ENCODE peak calls at places on chromosomes 4 and X, in four cellular contexts. Z, K, J and S are unnamed samples.

GRCh38 chr4:66741081-66741480 is 804.2 kb downstream of the CENPC start:
- DNase-seq in K (no peak), Z (no peak), J (no peak), S (no peak)

GRCh38 chr4:142406917-142407501 is 439.1 kb downstream of the INPP4B start:
- DNase-seq in J (no peak), Z (no peak), K (no peak), S (no peak)

GRCh38 chr4:47668810-47669408 is 169.0 kb downstream of the CORIN start:
- DNase-seq in J (peak), Z (no peak), K (peak), S (no peak)

GRCh38 chrX:70033348-70033747 is 16.4 kb downstream of the AWAT2 start:
- DNase-seq in K (peak), J (peak), Z (no peak), S (peak)

GRCh38 chrX:63930140-63930539 is 145.1 kb upstream of the ARHGEF9 start:
- DNase-seq in Z (no peak), K (peak), J (no peak), S (no peak)

GRCh38 chrX:108735680-108736508 is 469 bp downstream of the IRS4 start:
- DNase-seq in J (no peak), Z (no peak), K (peak), S (peak)

GRCh38 chrX:78314561-78314960 is 12.8 kb downstream of the CYSLTR1 start:
- DNase-seq in K (no peak), J (no peak), Z (no peak), S (no peak)

GRCh38 chrX:21319323-21319722 is 54.9 kb upstream of the CNKSR2 start:
- DNase-seq in Z (no peak), K (no peak), J (no peak), S (no peak)

GRCh38 chr4:169070895-169071218 is 60.8 kb upstream of the CBR4 start:
- DNase-seq in J (peak), Z (no peak), K (no peak), S (no peak)

DNA sequence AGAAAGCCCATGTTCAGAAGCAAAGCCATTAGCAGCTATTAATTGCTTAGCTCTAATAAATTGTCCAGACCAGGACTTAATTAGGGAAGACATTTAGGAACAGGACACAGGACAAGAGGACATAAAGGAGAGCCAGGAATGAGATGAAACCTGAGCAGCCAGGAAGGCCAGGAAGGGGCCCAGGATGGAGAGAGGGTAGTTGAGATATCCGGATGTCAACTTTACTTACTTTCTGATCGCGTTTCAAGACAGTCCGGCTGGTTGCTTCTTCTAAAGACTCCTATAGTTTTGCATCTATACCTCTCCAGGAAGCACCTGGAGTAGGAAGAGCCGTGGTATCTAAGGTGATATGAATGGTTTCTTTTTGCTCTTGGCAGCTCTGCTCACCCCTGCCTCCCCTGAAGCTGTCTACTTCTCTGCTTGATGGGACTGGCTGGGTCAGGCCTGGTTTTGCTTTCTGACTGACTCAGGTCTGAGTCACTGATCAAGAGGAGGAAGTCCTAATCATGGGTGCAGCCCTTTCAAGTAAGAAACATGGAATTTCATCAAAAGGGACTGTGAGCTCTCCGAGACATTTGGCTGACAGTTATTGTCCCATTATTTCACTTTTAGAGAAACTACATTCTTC is 733.3 kb downstream of the RPA4 start:
- DNase-seq in K (no peak), J (no peak), Z (peak), S (no peak)
- TF ChIP-seq NRF1 in K (no peak), J (no peak), Z (no peak), S (no peak)

GRCh38 chr4:13642576-13642975 is 15.1 kb upstream of the BOD1L1 start:
- DNase-seq in J (no peak), Z (no peak), K (no peak), S (no peak)
- TF ChIP-seq NRF1 in J (no peak), Z (no peak), K (no peak), S (no peak)

DNA sequence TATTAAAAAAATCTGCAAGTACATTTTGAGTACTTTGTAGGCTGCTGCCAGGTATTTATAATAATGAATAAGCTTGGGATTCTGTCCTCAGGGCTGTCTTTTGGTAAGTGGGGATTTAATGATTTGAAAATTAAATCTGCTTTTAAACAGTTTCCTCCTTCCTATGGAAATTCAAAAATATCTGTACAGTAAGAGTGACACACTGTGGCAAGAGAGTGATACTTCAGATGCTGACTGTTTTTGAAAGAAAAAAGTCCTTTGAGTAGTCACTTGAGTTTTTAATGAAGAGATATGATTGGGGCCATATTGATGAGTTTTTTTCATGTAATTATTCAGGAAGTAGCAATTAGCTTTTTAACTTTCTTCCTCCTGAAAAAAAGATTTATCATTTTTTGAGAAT is 49.2 kb downstream of the SMARCAD1 start:
- DNase-seq in K (no peak), Z (no peak), J (peak), S (no peak)
- TF ChIP-seq NRF1 in K (no peak), Z (no peak), J (no peak), S (no peak)

DNA sequence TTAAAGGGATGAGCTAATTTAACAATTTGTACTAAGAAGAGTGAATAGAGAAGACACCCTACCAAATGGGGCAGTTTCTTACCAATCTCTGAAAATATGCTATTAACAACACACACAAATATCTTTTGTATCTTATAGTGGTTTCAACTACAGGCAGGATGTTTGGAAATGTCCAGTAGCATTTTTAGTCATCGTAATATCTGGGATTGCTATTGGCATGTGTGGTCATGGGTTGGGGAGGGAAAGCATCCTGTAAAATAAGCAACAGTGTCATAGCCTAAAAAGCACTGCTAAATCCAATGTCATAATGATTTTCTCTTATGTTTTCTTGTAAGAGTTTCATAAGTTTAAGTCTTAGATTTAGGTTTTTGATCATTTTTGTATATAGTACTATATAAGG is 29.3 kb upstream of the ABCG2 start:
- DNase-seq in Z (no peak), J (no peak), K (no peak), S (no peak)
- TF ChIP-seq NRF1 in Z (no peak), J (no peak), K (no peak), S (no peak)

GRCh38 chr4:55124337-55125076 is 888 bp downstream of the KDR start:
- DNase-seq in K (no peak), Z (no peak), J (no peak), S (no peak)

GRCh38 chr4:55127521-55127920 is 2.1 kb upstream of the KDR start:
- DNase-seq in Z (no peak), K (no peak), J (no peak), S (no peak)

GRCh38 chr4:55125087-55125721 is at the start of gene KDR:
- DNase-seq in Z (no peak), J (peak), K (peak), S (peak)

GRCh38 chr4:55127053-55127452 is 1.7 kb upstream of the KDR start:
- DNase-seq in Z (no peak), J (no peak), K (no peak), S (no peak)

GRCh38 chr4:55125763-55126541 is 557 bp upstream of the KDR start:
- DNase-seq in Z (no peak), J (no peak), K (peak), S (peak)
- TF ChIP-seq NRF1 in Z (no peak), J (no peak), K (no peak), S (no peak)

GRCh38 chrX:138858438-138858837 is 146.9 kb upstream of the FGF13 start:
- DNase-seq in Z (no peak), J (peak), K (no peak), S (no peak)
- TF ChIP-seq NRF1 in Z (no peak), J (no peak), K (no peak), S (no peak)